ENCODE peak calls at places on chromosome 12, in six cellular contexts. Q, Z, A, U, O and Y are unnamed samples.

GRCh38 chr12:124480469-124481256 is 86.7 kb downstream of the NCOR2 start:
- DNase-seq in Q (no peak), Z (no peak), A (peak), U (no peak), O (no peak), Y (peak)

GRCh38 chr12:31008961-31009840 is 64.5 kb upstream of the DDX11 start:
- DNase-seq in Q (peak), Z (no peak), A (no peak), U (no peak), O (no peak), Y (no peak)

GRCh38 chr12:4059891-4060290 is 186.7 kb upstream of the PARP11 start:
- DNase-seq in Q (no peak), Z (no peak), A (no peak), U (no peak), O (no peak), Y (no peak)

GRCh38 chr12:120015313-120015712 is 26.3 kb downstream of the BICDL1 start:
- DNase-seq in Q (no peak), Z (peak), A (no peak), U (no peak), O (no peak), Y (no peak)

GRCh38 chr12:16618256-16618655 is 12.3 kb upstream of the LMO3 start:
- DNase-seq in Q (no peak), Z (no peak), A (no peak), U (no peak), O (no peak), Y (no peak)

GRCh38 chr12:105336411-105336810 is 5.9 kb downstream of the C12orf75 start:
- DNase-seq in Q (no peak), Z (no peak), A (no peak), U (no peak), O (no peak), Y (no peak)

GRCh38 chr12:124938606-124939427 is 24.4 kb upstream of the UBC start:
- DNase-seq in Q (peak), Z (peak), A (peak), U (no peak), O (peak), Y (peak)

GRCh38 chr12:115755061-115755751 is 522.3 kb downstream of the MED13L start:
- DNase-seq in Q (no peak), Z (no peak), A (no peak), U (no peak), O (no peak), Y (no peak)

GRCh38 chr12:20601668-20602280 is 93.4 kb upstream of the SLCO1C1 start:
- DNase-seq in Q (no peak), Z (no peak), A (no peak), U (peak), O (no peak), Y (no peak)

GRCh38 chr12:8992086-8992409 is 2.7 kb downstream of the KLRG1 start:
- DNase-seq in Q (no peak), Z (no peak), A (no peak), U (no peak), O (no peak), Y (no peak)

GRCh38 chr12:112714166-112714565 is 77.4 kb upstream of the RPH3A start:
- DNase-seq in Q (no peak), Z (no peak), A (no peak), U (no peak), O (no peak), Y (no peak)

GRCh38 chr12:104695453-104696148 is 238.9 kb downstream of the CHST11 start:
- DNase-seq in Q (peak), Z (peak), A (no peak), U (no peak), O (peak), Y (peak)

GRCh38 chr12:32698285-32698684 is 19.2 kb downstream of the DNM1L start:
- DNase-seq in Q (no peak), Z (no peak), A (no peak), U (peak), O (no peak), Y (no peak)

GRCh38 chr12:26630546-26631027 is 202.4 kb downstream of the ITPR2 start:
- DNase-seq in Q (no peak), Z (no peak), A (peak), U (no peak), O (no peak), Y (peak)

GRCh38 chr12:93497456-93497855 is 30.1 kb downstream of the MRPL42 start:
- DNase-seq in Q (no peak), Z (no peak), A (no peak), U (no peak), O (no peak), Y (no peak)

GRCh38 chr12:119589087-119589486 is 4.5 kb upstream of the TMEM233 start:
- DNase-seq in Q (no peak), Z (no peak), A (no peak), U (no peak), O (no peak), Y (no peak)

GRCh38 chr12:49024543-49024942 is 6.0 kb upstream of the PRKAG1 start:
- DNase-seq in Q (no peak), Z (no peak), A (no peak), U (no peak), O (no peak), Y (no peak)

GRCh38 chr12:51663390-51663789 is 72.4 kb downstream of the SCN8A start:
- DNase-seq in Q (no peak), Z (no peak), A (no peak), U (no peak), O (no peak), Y (no peak)

GRCh38 chr12:25979563-25979962 is 21.1 kb downstream of the RASSF8 start:
- DNase-seq in Q (no peak), Z (no peak), A (no peak), U (no peak), O (no peak), Y (no peak)

GRCh38 chr12:107058190-107058589 is 35.2 kb downstream of the CRY1 start:
- DNase-seq in Q (no peak), Z (no peak), A (no peak), U (no peak), O (no peak), Y (no peak)

GRCh38 chr12:34394211-34395055 is 372.1 kb downstream of the ALG10 start:
- DNase-seq in Q (peak), Z (peak), A (peak), U (no peak), O (no peak), Y (peak)

GRCh38 chr12:31736472-31736871 is 7.7 kb upstream of the AMN1 start:
- DNase-seq in Q (no peak), Z (peak), A (no peak), U (no peak), O (peak), Y (no peak)

GRCh38 chr12:50024804-50025186 is 499 bp downstream of the RACGAP1 start:
- DNase-seq in Q (no peak), Z (no peak), A (no peak), U (no peak), O (no peak), Y (no peak)

GRCh38 chr12:52917800-52918199 is 12.9 kb upstream of the KRT8 start:
- DNase-seq in Q (no peak), Z (no peak), A (no peak), U (no peak), O (no peak), Y (no peak)

GRCh38 chr12:10190558-10191388 is 11.9 kb downstream of the TMEM52B start:
- DNase-seq in Q (peak), Z (peak), A (peak), U (peak), O (peak), Y (peak)

GRCh38 chr12:3047961-3048360 is 29.2 kb upstream of the TSPAN9 start:
- DNase-seq in Q (no peak), Z (no peak), A (no peak), U (no peak), O (no peak), Y (no peak)

GRCh38 chr12:64621257-64621942 is 11.1 kb downstream of the RASSF3 start:
- DNase-seq in Q (peak), Z (no peak), A (no peak), U (no peak), O (no peak), Y (no peak)

GRCh38 chr12:21527451-21528180 is 1.5 kb downstream of the SPX start:
- DNase-seq in Q (peak), Z (peak), A (peak), U (peak), O (peak), Y (peak)

GRCh38 chr12:107318804-107319535 is 225.6 kb upstream of the CRY1 start:
- DNase-seq in Q (no peak), Z (no peak), A (no peak), U (peak), O (peak), Y (peak)

GRCh38 chr12:75437564-75437963 is 43.0 kb upstream of the GLIPR1 start:
- DNase-seq in Q (no peak), Z (no peak), A (no peak), U (no peak), O (no peak), Y (no peak)